ENCODE peak calls at places on chromosomes 16 and 17, in eight cellular contexts. N is anterior cingulate cortex; A is stimulated activated CD4-positive, alpha-beta T cell treated with anti-CD3 and anti-CD28 coated beads, Interleukin-1b, Interleukin-23, amount 100 ng/mL, for 48 hours; R is RWPE1; F is iris pigment epithelial cell; M is type B pancreatic cell; J is GM04504; S is dermis microvascular lymphatic vessel endothelial cell. B is an unnamed sample.
A peak's percentile ranks its signal among the peaks of the same experiment; 100 is the strongest.

GRCh38 chr17:14300628-14301278 is at the start of gene HS3ST3B1:
- DNase-seq in N (no peak), A (peak; percentile 99), R (peak; percentile 97), F (peak; percentile 100), M (peak; percentile 97), J (peak; percentile 100), S (peak; percentile 97), B (peak; percentile 81)

GRCh38 chr17:6701719-6702118 is 11.4 kb downstream of the SLC13A5 start:
- DNase-seq in N (no peak), A (peak; percentile 24), R (no peak), F (peak; percentile 21), M (no peak), J (no peak), S (peak; percentile 17), B (no peak)

GRCh38 chr16:47492428-47493357 is 31.6 kb downstream of the PHKB start:
- DNase-seq in N (no peak), A (peak; percentile 13), R (no peak), F (peak; percentile 22), M (no peak), J (peak; percentile 15), S (peak; percentile 42), B (no peak)

GRCh38 chr17:47179141-47179540 is 10.0 kb downstream of the CDC27 start:
- DNase-seq in N (no peak), A (no peak), R (no peak), F (no peak), M (no peak), J (no peak), S (no peak), B (no peak)

GRCh38 chr16:78957328-78958100 is 643.0 kb downstream of the MAF start:
- DNase-seq in N (no peak), A (peak; percentile 52), R (no peak), F (no peak), M (no peak), J (no peak), S (no peak), B (no peak)

GRCh38 chr17:48804936-48805411 is 12.1 kb downstream of the TTLL6 start:
- DNase-seq in N (no peak), A (peak; percentile 66), R (peak; percentile 81), F (peak; percentile 35), M (peak; percentile 77), J (no peak), S (peak; percentile 48), B (peak; percentile 63)

GRCh38 chr16:11985250-11985649 is 8.7 kb downstream of the SNX29 start:
- DNase-seq in N (no peak), A (no peak), R (no peak), F (peak; percentile 14), M (no peak), J (no peak), S (no peak), B (no peak)

GRCh38 chr16:84647830-84648594 is at the start of gene KLHL36:
- DNase-seq in N (no peak), A (peak; percentile 56), R (peak; percentile 74), F (peak; percentile 18), M (peak; percentile 79), J (no peak), S (peak; percentile 46), B (peak; percentile 66)

GRCh38 chr16:3289998-3290673 is 6.8 kb downstream of the ZNF263 start:
- DNase-seq in N (no peak), A (no peak), R (no peak), F (no peak), M (no peak), J (no peak), S (no peak), B (no peak)

GRCh38 chr16:4556112-4556511 is at the start of gene C16orf96:
- DNase-seq in N (no peak), A (no peak), R (peak; percentile 28), F (peak; percentile 20), M (no peak), J (no peak), S (no peak), B (no peak)

B was measured in dorsolateral prefrontal cortex.